ENCODE peak calls at places on chromosome 1, in four cellular contexts. C, O, H and A are unnamed samples.

GRCh38 chr1:4650486-4650885 is 3.9 kb upstream of the AJAP1 start:
- DNase-seq in C (no peak), O (peak; percentile 45), H (peak; percentile 26), A (no peak)

GRCh38 chr1:36762174-36762573 is 272.1 kb downstream of the GRIK3 start:
- DNase-seq in C (no peak), O (no peak), H (peak; percentile 3), A (no peak)

GRCh38 chr1:69976896-69977295 is 228.5 kb downstream of the LRRC40 start:
- DNase-seq in C (no peak), O (peak; percentile 41), H (no peak), A (no peak)

GRCh38 chr1:71019248-71019647 is 28.4 kb downstream of the PTGER3 start:
- DNase-seq in C (no peak), O (no peak), H (no peak), A (peak; percentile 79)

GRCh38 chr1:21012937-21013336 is 163.8 kb downstream of the EIF4G3 start:
- DNase-seq in C (no peak), O (peak; percentile 63), H (no peak), A (peak; percentile 25)

GRCh38 chr1:3170566-3171453 is 101.8 kb downstream of the PRDM16 start:
- DNase-seq in C (peak; percentile 61), O (peak; percentile 39), H (peak; percentile 85), A (peak; percentile 72)

GRCh38 chr1:11044086-11044848 is 2.8 kb downstream of the MASP2 start:
- DNase-seq in C (no peak), O (no peak), H (peak; percentile 36), A (no peak)

GRCh38 chr1:226061793-226062557 is 541 bp upstream of the H3-3A start:
- DNase-seq in C (peak; percentile 75), O (peak; percentile 56), H (peak; percentile 94), A (peak; percentile 89)

GRCh38 chr1:162222735-162223134 is 153.2 kb downstream of the NOS1AP start:
- DNase-seq in C (no peak), O (no peak), H (no peak), A (no peak)

GRCh38 chr1:174358786-174359453 is 88.8 kb upstream of the GPR52 start:
- DNase-seq in C (no peak), O (no peak), H (no peak), A (peak; percentile 49)

GRCh38 chr1:86468501-86468977 is at the start of gene CLCA1:
- DNase-seq in C (no peak), O (no peak), H (no peak), A (no peak)

GRCh38 chr1:86464819-86465218 is 3.9 kb upstream of the CLCA1 start:
- DNase-seq in C (no peak), O (no peak), H (no peak), A (no peak)

GRCh38 chr1:86470859-86471258 is 2.1 kb downstream of the CLCA1 start:
- DNase-seq in C (no peak), O (no peak), H (no peak), A (no peak)

GRCh38 chr1:86466109-86466844 is 2.5 kb upstream of the CLCA1 start:
- DNase-seq in C (no peak), O (no peak), H (no peak), A (no peak)

DNA sequence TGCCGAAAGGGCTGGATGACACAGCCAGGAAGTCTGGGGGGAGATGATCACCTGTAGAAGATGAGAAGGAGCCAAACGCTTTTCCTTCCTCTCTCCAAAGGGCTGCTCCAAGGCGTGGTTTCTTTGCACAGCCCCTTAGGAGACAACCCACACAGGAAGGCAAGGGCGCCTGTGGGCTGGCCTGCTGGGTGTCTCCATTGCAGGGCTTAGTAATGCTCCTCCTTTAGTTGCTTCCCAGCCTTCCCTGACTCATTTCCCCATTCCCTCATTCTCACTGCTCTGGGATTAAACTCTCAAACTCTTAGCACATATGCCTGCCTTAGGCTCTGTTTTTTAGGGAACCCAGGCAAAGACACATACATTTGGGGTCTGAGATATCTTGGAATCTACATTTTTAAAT is 1.7 kb upstream of the CLCA1 start:
- DNase-seq in C (no peak), O (no peak), H (no peak), A (no peak)
- TF ChIP-seq CTCF in C (no peak), O (no peak), H (no peak), A (no peak)

GRCh38 chr1:207510444-207510843 is 14.5 kb downstream of the CR1 start:
- DNase-seq in C (no peak), O (no peak), H (no peak), A (no peak)

GRCh38 chr1:207519505-207520399 is 23.8 kb downstream of the CR1 start:
- DNase-seq in C (no peak), O (no peak), H (no peak), A (peak; percentile 45)

GRCh38 chr1:207518608-207519239 is 22.8 kb downstream of the CR1 start:
- DNase-seq in C (no peak), O (no peak), H (no peak), A (no peak)

GRCh38 chr1:207516729-207517128 is 20.8 kb downstream of the CR1 start:
- DNase-seq in C (no peak), O (no peak), H (no peak), A (no peak)

GRCh38 chr1:207514890-207515289 is 18.9 kb downstream of the CR1 start:
- DNase-seq in C (no peak), O (no peak), H (no peak), A (no peak)
- H3K36me3 ChIP-seq in C (no peaks in the 10 kb centered on the region), O (no peaks in the 10 kb centered on the region), H (no peaks in the 10 kb centered on the region), A (no peaks in the 10 kb centered on the region)

GRCh38 chr1:164589961-164590507 is 31.1 kb downstream of the PBX1 start:
- DNase-seq in C (no peak), O (no peak), H (no peak), A (no peak)

GRCh38 chr1:164587617-164588367 is 28.8 kb downstream of the PBX1 start:
- DNase-seq in C (no peak), O (no peak), H (no peak), A (no peak)

GRCh38 chr1:164589408-164589807 is 30.4 kb downstream of the PBX1 start:
- DNase-seq in C (no peak), O (no peak), H (no peak), A (no peak)

GRCh38 chr1:164590592-164590991 is 31.6 kb downstream of the PBX1 start:
- DNase-seq in C (no peak), O (no peak), H (no peak), A (no peak)

DNA sequence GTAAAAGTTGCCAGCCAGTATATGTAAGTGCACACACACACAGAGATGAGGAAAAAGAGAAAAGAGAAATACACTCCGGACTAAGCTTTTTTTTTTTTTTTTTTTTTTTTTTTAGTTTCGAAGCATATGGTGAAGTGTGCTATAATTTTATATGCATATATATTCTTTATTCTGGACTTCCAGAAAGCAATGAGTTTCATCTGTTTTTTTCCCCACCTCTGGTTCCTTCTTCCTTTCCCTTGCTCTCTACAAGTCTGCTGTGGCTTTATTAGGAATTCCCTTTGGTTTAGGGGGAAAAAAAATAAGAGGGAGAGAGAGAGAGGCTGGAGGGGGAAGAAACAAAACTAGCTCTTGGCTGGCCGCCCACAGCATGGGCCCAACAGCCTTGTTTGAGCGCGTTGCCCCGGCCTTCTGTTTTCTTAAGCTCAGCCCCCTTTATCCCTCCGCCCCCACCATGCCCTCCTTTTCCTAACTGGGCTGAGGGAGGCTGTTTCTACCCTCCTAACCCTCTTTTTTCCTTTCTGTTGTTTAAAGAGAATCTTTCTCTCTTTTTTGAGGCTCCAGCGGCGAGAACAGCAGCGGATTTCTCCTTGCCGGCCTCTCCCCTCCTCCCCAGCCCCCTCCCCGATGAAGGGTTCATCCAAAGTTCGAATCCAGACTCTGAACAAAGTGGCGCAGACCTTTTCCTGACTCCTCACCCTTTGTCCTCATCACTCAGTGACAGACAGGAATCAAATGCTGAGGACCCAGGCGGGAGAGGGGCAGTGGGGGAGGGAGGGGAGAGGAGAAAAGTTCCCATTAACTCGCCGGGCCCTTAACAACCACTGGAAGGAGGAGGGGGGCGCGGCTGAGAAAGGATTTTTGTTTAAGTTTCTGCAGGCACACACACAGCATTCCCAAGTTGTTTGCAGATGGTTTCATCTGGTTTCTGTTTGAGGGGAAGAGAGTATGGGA is 29.7 kb downstream of the PBX1 start:
- DNase-seq in C (no peak), O (peak; percentile 84), H (peak; percentile 72), A (peak; percentile 22)
- H3K4me1 ChIP-seq in C (peaks cover 12% of the 10 kb centered on the region), O (peaks cover 19% of the 10 kb centered on the region), H (peaks cover 23% of the 10 kb centered on the region), A (no peaks in the 10 kb centered on the region)

GRCh38 chr1:13930151-13930550 is 230.2 kb downstream of the PRDM2 start:
- DNase-seq in C (no peak), O (no peak), H (no peak), A (no peak)
- TF ChIP-seq CTCF in C (no peak), O (no peak), H (peak; percentile 23), A (peak; percentile 37)

GRCh38 chr1:42939216-42939615 is 19.5 kb downstream of the SLC2A1 start:
- DNase-seq in C (peak; percentile 74), O (no peak), H (no peak), A (no peak)
- H3K36me3 ChIP-seq in C (peaks cover 2% of the 10 kb centered on the region), O (peaks cover 21% of the 10 kb centered on the region), H (no peaks in the 10 kb centered on the region), A (peaks cover 73% of the 10 kb centered on the region)

DNA sequence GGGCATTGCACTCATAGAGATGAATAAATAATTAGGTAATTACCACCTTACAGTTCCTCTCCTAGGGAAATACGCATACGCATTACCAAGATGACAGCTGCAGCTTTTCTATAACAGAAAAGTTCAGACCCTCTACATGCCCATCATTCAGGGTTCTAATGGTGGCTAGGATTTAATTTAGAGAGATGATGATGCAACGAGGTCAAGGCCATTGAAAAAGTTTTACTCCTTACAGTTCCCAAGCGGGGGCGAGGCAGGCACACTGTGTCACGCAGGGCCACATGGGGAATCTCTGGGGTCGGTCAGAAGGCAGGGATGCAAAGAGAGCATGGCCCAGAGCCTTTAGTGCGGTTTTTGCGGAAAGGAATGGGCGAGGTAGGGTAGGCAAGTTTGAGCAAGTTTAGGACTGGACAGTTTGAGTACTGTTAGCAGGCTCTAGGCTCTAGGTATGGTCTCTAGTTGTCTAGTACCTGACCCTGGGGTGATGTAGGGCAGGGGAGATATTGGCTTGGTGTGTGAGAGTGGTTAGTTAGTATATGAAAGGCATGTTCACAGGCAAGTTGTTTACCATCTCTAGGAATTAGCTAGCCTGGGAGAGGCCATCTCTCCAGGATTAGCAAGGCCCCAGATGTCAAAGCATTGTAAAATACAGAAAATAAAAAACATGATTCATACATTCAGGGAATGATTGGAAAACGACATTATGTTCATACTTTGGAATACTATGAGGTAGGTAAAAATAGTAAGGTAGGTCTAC is 29.6 kb upstream of the ID3 start:
- DNase-seq in C (no peak), O (no peak), H (no peak), A (no peak)
- H3K4me1 ChIP-seq in C (no peaks in the 10 kb centered on the region), O (peaks cover 12% of the 10 kb centered on the region), H (no peaks in the 10 kb centered on the region), A (peaks cover 11% of the 10 kb centered on the region)